ENCODE peak calls at places on chromosomes 16 and 17, in five cellular contexts. U is cardiac muscle cell, R is heart right ventricle, F is left ventricle myocardium inferior, V is OCI-LY7. D is an unnamed sample.
A peak's percentile ranks its signal among the peaks of the same experiment; 100 is the strongest.

GRCh38 chr17:3828151-3828851 is 17.7 kb downstream of the NCBP3 start:
- DNase-seq in U (no peak), R (no peak), F (no peak), V (no peak), D (no peak)

GRCh38 chr17:75261336-75262111 is at the start of the genes GGA3 and MRPS7:
- DNase-seq in U (peak; percentile 96), R (peak; percentile 97), F (peak; percentile 97), V (peak; percentile 99), D (peak; percentile 96)

GRCh38 chr17:40471856-40472732 is 28.8 kb downstream of the IGFBP4 start:
- DNase-seq in U (no peak), R (no peak), F (no peak), V (no peak), D (no peak)

GRCh38 chr17:39979865-39980401 is 674 bp upstream of the PSMD3 start:
- DNase-seq in U (peak; percentile 44), R (no peak), F (no peak), V (peak; percentile 59), D (no peak)

GRCh38 chr16:84329016-84329415 is 34.3 kb downstream of the WFDC1 start:
- DNase-seq in U (no peak), R (no peak), F (no peak), V (no peak), D (no peak)

GRCh38 chr17:45110676-45111611 is 21.4 kb downstream of the PLCD3 start:
- DNase-seq in U (peak; percentile 10), R (peak; percentile 76), F (peak; percentile 60), V (no peak), D (no peak)

GRCh38 chr17:75317671-75318070 is 28.4 kb upstream of the SLC25A19 start:
- DNase-seq in U (no peak), R (no peak), F (no peak), V (no peak), D (no peak)

GRCh38 chr17:63842173-63842539 is 329 bp downstream of the SMARCD2 start:
- DNase-seq in U (no peak), R (peak; percentile 43), F (peak; percentile 42), V (no peak), D (peak; percentile 70)

GRCh38 chr17:4072487-4073157 is 70.2 kb downstream of the ZZEF1 start:
- DNase-seq in U (no peak), R (no peak), F (no peak), V (no peak), D (no peak)

GRCh38 chr16:11201498-11202259 is 54.3 kb downstream of the SOCS1 start:
- DNase-seq in U (no peak), R (no peak), F (no peak), V (no peak), D (peak; percentile 68)

GRCh38 chr17:19018600-19018950 is 14.0 kb upstream of the FAM83G start:
- DNase-seq in U (no peak), R (no peak), F (no peak), V (no peak), D (peak; percentile 14)

GRCh38 chr16:67114793-67115192 is 5.1 kb downstream of the PHAF1 start:
- DNase-seq in U (no peak), R (no peak), F (no peak), V (no peak), D (no peak)

GRCh38 chr17:46818319-46818928 is at the start of gene WNT3:
- DNase-seq in U (peak; percentile 36), R (no peak), F (no peak), V (peak; percentile 63), D (no peak)

GRCh38 chr17:41907185-41907556 is 11.6 kb downstream of the ACLY start:
- DNase-seq in U (no peak), R (no peak), F (no peak), V (no peak), D (no peak)

GRCh38 chr16:26963109-26963508 is 103.6 kb upstream of the C16orf82 start:
- DNase-seq in U (peak; percentile 4), R (no peak), F (no peak), V (peak; percentile 17), D (no peak)

GRCh38 chr17:7204335-7204734 is 15.3 kb downstream of the DLG4 start:
- DNase-seq in U (no peak), R (no peak), F (no peak), V (no peak), D (no peak)

DNA sequence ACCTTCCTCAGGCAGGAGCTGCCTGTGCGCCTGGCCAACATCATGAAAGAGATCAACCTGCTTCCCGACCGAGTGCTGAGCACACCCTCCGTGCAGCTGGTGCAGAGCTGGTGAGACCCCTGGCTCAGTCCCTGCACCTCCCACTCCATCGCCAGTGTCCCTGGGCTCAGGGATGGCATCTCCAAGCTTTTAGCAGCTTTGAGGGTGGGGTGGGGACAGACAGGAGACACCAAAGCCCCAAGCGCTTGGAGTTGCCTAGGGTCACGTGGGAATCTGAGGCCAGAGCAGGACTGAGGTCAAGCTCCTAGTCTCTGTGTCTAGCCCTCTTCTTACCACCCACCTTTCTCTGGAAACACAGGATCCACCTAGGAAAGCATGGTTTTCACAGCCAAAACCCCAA is 2.3 kb downstream of the PDK2 start:
- DNase-seq in U (no peak), R (no peak), F (no peak), V (no peak), D (no peak)
- H3K4me3 ChIP-seq in U (no peak overlapping the region), R (no peak overlapping the region), F (peak overlapping the region; percentile 99), V (no peak overlapping the region), D (no peak overlapping the region)

DNA sequence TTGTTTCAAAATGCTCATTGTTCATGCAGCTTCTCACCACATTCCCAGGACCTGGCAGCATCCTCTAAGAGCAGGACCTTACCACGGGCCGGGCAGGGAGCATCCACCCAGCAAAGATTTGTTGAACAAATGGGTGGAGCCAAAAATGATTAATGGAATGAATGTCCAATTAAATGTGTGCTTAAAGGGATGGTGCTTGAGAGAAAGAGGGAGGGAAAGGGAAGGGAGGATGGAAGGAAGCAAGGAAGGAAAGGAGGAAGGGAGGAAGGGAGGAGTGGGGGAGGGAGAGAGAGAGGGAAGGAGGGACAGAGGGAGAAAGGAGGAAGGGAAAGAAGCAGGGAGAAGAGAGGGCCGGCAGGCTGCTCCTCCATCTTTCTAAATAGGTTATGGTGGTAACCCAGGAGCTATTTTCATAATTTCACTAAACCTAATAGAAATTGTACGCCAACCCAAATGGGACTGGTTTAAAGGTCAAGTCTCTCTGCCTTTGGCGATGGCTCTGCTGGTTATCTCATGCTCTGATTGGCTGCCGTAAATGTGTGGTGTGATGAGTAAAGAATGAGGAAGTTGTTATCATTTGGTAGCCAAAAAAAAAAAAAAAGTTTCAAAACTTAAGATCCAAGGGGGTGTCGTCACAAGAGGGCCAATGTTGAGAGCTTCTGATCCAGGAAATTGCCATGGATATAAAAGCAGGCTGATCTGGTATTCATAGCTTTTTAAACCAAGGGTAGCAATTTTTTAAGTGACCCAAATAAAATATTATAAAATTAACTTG is 126.7 kb upstream of the FOXF1 start:
- DNase-seq in U (no peak), R (no peak), F (no peak), V (no peak), D (no peak)
- H3K27ac ChIP-seq in U (no peak overlapping the region), R (peak overlapping the region; percentile 17), F (no peak overlapping the region), V (no peak overlapping the region), D (no peak overlapping the region)

GRCh38 chr17:83196973-83197880 is 117.8 kb downstream of the METRNL start:
- DNase-seq in U (no peak), R (no peak), F (peak; percentile 11), V (no peak), D (peak; percentile 22)
- H3K9me3 ChIP-seq in U (no peaks in the 10 kb centered on the region), R (no peaks in the 10 kb centered on the region), F (no peaks in the 10 kb centered on the region), V (no peaks in the 10 kb centered on the region), D (no peaks in the 10 kb centered on the region)

GRCh38 chr17:73645050-73645871 is 1.0 kb upstream of the SDK2 start:
- DNase-seq in U (peak; percentile 92), R (peak; percentile 31), F (peak; percentile 60), V (peak; percentile 50), D (no peak)
- H3K4me3 ChIP-seq in U (peak overlapping the region; percentile 80), R (peak overlapping the region; percentile 55), F (peak overlapping the region; percentile 71), V (peak overlapping the region; percentile 33), D (peak overlapping the region; percentile 37)

GRCh38 chr17:38609280-38610031 is 3.7 kb upstream of the SRCIN1 start:
- DNase-seq in U (no peak), R (no peak), F (no peak), V (no peak), D (no peak)
- H3K27ac ChIP-seq in U (no peak overlapping the region), R (no peak overlapping the region), F (no peak overlapping the region), V (no peak overlapping the region), D (no peak overlapping the region)

GRCh38 chr17:72345083-72345482 is 224.3 kb downstream of the SOX9 start:
- DNase-seq in U (no peak), R (no peak), F (no peak), V (no peak), D (no peak)

GRCh38 chr17:72345536-72345935 is 224.7 kb downstream of the SOX9 start:
- DNase-seq in U (no peak), R (no peak), F (no peak), V (no peak), D (no peak)

GRCh38 chr17:72344613-72345012 is 223.8 kb downstream of the SOX9 start:
- DNase-seq in U (no peak), R (no peak), F (no peak), V (no peak), D (no peak)

GRCh38 chr17:72343911-72344310 is 223.1 kb downstream of the SOX9 start:
- DNase-seq in U (no peak), R (no peak), F (no peak), V (no peak), D (no peak)

DNA sequence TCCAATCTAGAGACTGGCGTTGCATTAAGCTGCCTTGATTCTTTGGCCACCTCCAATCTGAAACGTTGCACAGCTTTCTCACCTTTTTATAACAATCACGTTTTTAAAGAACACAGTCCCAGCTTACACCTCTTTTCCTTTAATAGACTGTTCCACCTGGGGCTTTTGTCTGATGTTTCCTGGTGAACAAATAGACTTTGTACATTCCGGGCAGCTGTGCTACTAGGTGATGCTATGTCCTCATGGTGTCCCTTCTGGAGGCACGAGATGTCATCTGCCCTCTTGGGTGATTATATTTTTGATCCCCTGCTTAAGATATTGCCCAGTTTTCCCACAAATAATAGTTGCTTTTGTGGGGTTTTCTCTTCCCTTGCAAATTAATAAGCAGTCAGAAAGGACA is 225.5 kb downstream of the SOX9 start:
- DNase-seq in U (no peak), R (no peak), F (no peak), V (no peak), D (no peak)
- H3K9me3 ChIP-seq in U (no peaks in the 10 kb centered on the region), R (no peaks in the 10 kb centered on the region), F (no peaks in the 10 kb centered on the region), V (no peaks in the 10 kb centered on the region), D (no peaks in the 10 kb centered on the region)

DNA sequence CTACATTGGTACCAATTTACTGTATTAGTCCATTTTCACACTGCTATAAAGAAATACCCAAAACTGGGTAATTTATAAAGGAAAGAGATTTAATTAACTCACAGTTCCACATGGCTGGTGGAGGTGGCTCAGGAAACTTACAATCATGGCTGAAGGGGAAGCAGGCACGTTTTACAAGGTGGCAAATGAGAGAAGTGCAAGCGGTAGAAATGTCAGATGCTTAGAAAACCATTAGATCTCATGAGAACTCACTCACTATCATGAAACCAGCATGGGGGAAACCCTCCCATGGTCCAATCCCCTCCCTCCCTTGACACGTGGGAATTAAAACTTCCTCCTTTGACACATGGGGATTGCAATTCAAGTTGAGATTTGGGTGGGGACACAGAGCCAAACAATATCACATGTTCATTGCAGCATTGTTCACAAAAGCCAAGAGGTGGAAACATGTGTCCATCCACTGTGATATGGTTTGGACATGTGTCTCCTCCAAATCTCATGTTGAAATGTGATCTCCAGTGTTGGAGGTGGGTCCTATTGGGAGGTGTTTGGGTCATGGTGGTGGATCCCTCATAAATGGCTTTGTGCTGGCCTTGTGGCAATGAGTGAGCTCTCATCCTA is 3.1 kb upstream of the SPACA3 start:
- DNase-seq in U (no peak), R (no peak), F (no peak), V (no peak), D (no peak)
- H3K4me3 ChIP-seq in U (no peak overlapping the region), R (no peak overlapping the region), F (no peak overlapping the region), V (no peak overlapping the region), D (no peak overlapping the region)